ENCODE peak calls at places on chromosomes 11 and 22, in four cellular contexts. P is T-helper 1 cell; Y is NCI-H345; N is activated naive CD8-positive, alpha-beta T cell treated with anti-CD3 and anti-CD28 coated beads for 36 hours. U is an unnamed sample.
A peak's percentile ranks its signal among the peaks of the same experiment; 100 is the strongest.

GRCh38 chr11:35614949-35615569 is 3.2 kb upstream of the FJX1 start:
- DNase-seq in Y (peak; percentile 13), N (no peak), P (no peak), U (no peak)

GRCh38 chr11:79616392-79616831 is 175.6 kb upstream of the TENM4 start:
- DNase-seq in N (no peak), Y (no peak), P (no peak), U (no peak)

GRCh38 chr11:28874706-28875105 is 766.5 kb downstream of the METTL15 start:
- DNase-seq in N (no peak), Y (no peak), P (no peak), U (no peak)

GRCh38 chr11:94129505-94130335 is 1.1 kb downstream of the PANX1 start:
- DNase-seq in N (no peak), P (no peak), Y (peak; percentile 19), U (peak; percentile 43)

GRCh38 chr11:69278091-69278867 is 15.7 kb upstream of the MYEOV start:
- DNase-seq in Y (no peak), N (no peak), P (no peak), U (no peak)

GRCh38 chr22:17114958-17115235 is 6.3 kb downstream of the TMEM121B start:
- DNase-seq in N (no peak), Y (no peak), P (no peak), U (no peak)

GRCh38 chr11:95829580-95830259 is 39.4 kb downstream of the CEP57 start:
- DNase-seq in N (no peak), P (no peak), Y (no peak), U (no peak)

GRCh38 chr11:86919557-86920210 is 35.5 kb downstream of the FZD4 start:
- DNase-seq in P (no peak), Y (peak; percentile 22), N (no peak), U (peak; percentile 59)

GRCh38 chr11:1942541-1943260 is 4.4 kb upstream of the MRPL23 start:
- DNase-seq in N (no peak), Y (no peak), P (no peak), U (no peak)

GRCh38 chr11:4134844-4135243 is 40.2 kb downstream of the RRM1 start:
- DNase-seq in Y (no peak), P (no peak), N (no peak), U (no peak)

GRCh38 chr11:28400236-28401100 is 292.3 kb downstream of the METTL15 start:
- DNase-seq in Y (no peak), P (no peak), N (no peak), U (no peak)

GRCh38 chr11:118180300-118180703 is 3.9 kb upstream of the SCN2B start:
- DNase-seq in N (no peak), P (no peak), Y (no peak), U (peak; percentile 93)

GRCh38 chr11:69663326-69663725 is 11.8 kb downstream of the LTO1 start:
- DNase-seq in Y (no peak), P (no peak), N (no peak), U (no peak)

GRCh38 chr22:48581821-48582469 is 1245.7 kb downstream of the BRD1 start:
- DNase-seq in N (no peak), P (no peak), Y (peak; percentile 29), U (no peak)

U was measured in pons.